ENCODE peak calls at places on chromosomes 6 and 20, in five cellular contexts. H is SK-MEL-5, P is LoVo, T is tibial artery, J is SHP77 treated with DMSO at 0.1 percent for 48 hours. K is an unnamed sample.
A peak's percentile ranks its signal among the peaks of the same experiment; 100 is the strongest.

GRCh38 chr20:45834797-45835161 is 1.2 kb downstream of the SNX21 start:
- DNase-seq in J (no peak), P (no peak), H (no peak), T (no peak), K (no peak)

GRCh38 chr20:13279171-13279570 is 58.1 kb downstream of the ISM1 start:
- DNase-seq in H (no peak), P (no peak), T (no peak), J (no peak), K (no peak)

GRCh38 chr6:166860392-166860791 is 96.0 kb downstream of the RNASET2 start:
- DNase-seq in H (no peak), P (no peak), T (no peak), J (no peak), K (no peak)

GRCh38 chr6:79570129-79570801 is 33.0 kb upstream of the LCA5 start:
- DNase-seq in P (peak; percentile 74), J (no peak), H (no peak), T (no peak), K (peak; percentile 84)

GRCh38 chr6:43278524-43279078 is 19.5 kb upstream of the SLC22A7 start:
- DNase-seq in P (peak; percentile 70), H (no peak), J (no peak), T (no peak), K (peak; percentile 98)

GRCh38 chr6:125821825-125822281 is 31.1 kb downstream of the NCOA7 start:
- DNase-seq in J (no peak), P (peak; percentile 67), T (no peak), H (peak; percentile 98), K (peak; percentile 98)

GRCh38 chr6:167662104-167662880 is 164.4 kb upstream of the AFDN start:
- DNase-seq in J (no peak), P (no peak), H (no peak), T (no peak), K (no peak)

GRCh38 chr20:13995841-13996240 is 525 bp downstream of the MACROD2 start:
- DNase-seq in P (peak; percentile 26), T (no peak), J (no peak), H (peak; percentile 18), K (peak; percentile 60)

GRCh38 chr6:15752820-15753219 is 90.0 kb upstream of the DTNBP1 start:
- DNase-seq in H (peak; percentile 84), P (no peak), J (no peak), T (no peak), K (no peak)

GRCh38 chr6:85483041-85483700 is 33.3 kb downstream of the NT5E start:
- DNase-seq in T (peak; percentile 80), P (peak; percentile 67), J (peak; percentile 12), H (peak; percentile 69), K (peak; percentile 77)

GRCh38 chr6:39169448-39170344 is 54.7 kb upstream of the SAYSD1 start:
- DNase-seq in P (no peak), T (no peak), H (no peak), J (no peak), K (peak; percentile 79)

GRCh38 chr6:139922236-139922635 is 547.8 kb upstream of the CITED2 start:
- DNase-seq in H (no peak), P (no peak), J (no peak), T (no peak), K (peak; percentile 75)

GRCh38 chr6:67094431-67094830 is 1387.4 kb upstream of the EYS start:
- DNase-seq in J (no peak), T (no peak), P (no peak), H (no peak), K (no peak)

GRCh38 chr20:58839474-58839874 is 11.2 kb downstream of the GNAS-AS1 start:
- DNase-seq in P (no peak), T (no peak), H (peak; percentile 49), J (no peak), K (no peak)

GRCh38 chr20:62208805-62209755 is 11.0 kb downstream of the HRH3 start:
- DNase-seq in P (no peak), T (no peak), J (peak; percentile 46), H (peak; percentile 43), K (no peak)

GRCh38 chr20:4470375-4470774 is 251.3 kb upstream of the PRND start:
- DNase-seq in J (no peak), P (no peak), H (no peak), T (no peak), K (no peak)

GRCh38 chr20:61644387-61645076 is 392.5 kb downstream of the CDH4 start:
- DNase-seq in T (no peak), J (no peak), H (no peak), P (no peak), K (no peak)

GRCh38 chr20:10201321-10201870 is 17.2 kb upstream of the SNAP25 start:
- DNase-seq in J (no peak), T (no peak), H (no peak), P (no peak), K (no peak)

K was measured in small intestine.